ENCODE peak calls at places on chromosomes 6 and 20, in seven cellular contexts. One of them, this sample, is unnamed.

GRCh38 chr6:14634072-14634471 is 516.5 kb downstream of the CD83 start:
- DNase-seq in activated CD8-positive, alpha-beta memory T cell treated with anti-CD3 and anti-CD28 coated beads, Interleukin-2, amount 50 U/mL, for 4 hours: no peak
- DNase-seq in lower lobe of right lung: no peak
- DNase-seq in COR-L47: no peak
- DNase-seq in heart right ventricle: no peak
- DNase-seq in foreskin fibroblast: no peak
- DNase-seq in neural crest cell: no peak
- DNase-seq in this sample: no peak

GRCh38 chr20:49310695-49311094 is 32.8 kb upstream of the ZNFX1 start:
- DNase-seq in COR-L47: no peak
- DNase-seq in foreskin fibroblast: peak; percentile 37
- DNase-seq in lower lobe of right lung: no peak
- DNase-seq in heart right ventricle: no peak
- DNase-seq in activated CD8-positive, alpha-beta memory T cell treated with anti-CD3 and anti-CD28 coated beads, Interleukin-2, amount 50 U/mL, for 4 hours: no peak
- DNase-seq in neural crest cell: no peak
- DNase-seq in this sample: no peak

GRCh38 chr6:23650676-23651075 is 475.3 kb upstream of the NRSN1 start:
- DNase-seq in COR-L47: no peak
- DNase-seq in neural crest cell: peak; percentile 46
- DNase-seq in lower lobe of right lung: no peak
- DNase-seq in foreskin fibroblast: no peak
- DNase-seq in activated CD8-positive, alpha-beta memory T cell treated with anti-CD3 and anti-CD28 coated beads, Interleukin-2, amount 50 U/mL, for 4 hours: no peak
- DNase-seq in heart right ventricle: no peak
- DNase-seq in this sample: no peak

GRCh38 chr20:50861012-50861411 is 66.2 kb downstream of the BCAS4 start:
- DNase-seq in activated CD8-positive, alpha-beta memory T cell treated with anti-CD3 and anti-CD28 coated beads, Interleukin-2, amount 50 U/mL, for 4 hours: no peak
- DNase-seq in neural crest cell: no peak
- DNase-seq in COR-L47: no peak
- DNase-seq in foreskin fibroblast: no peak
- DNase-seq in heart right ventricle: no peak
- DNase-seq in lower lobe of right lung: no peak
- DNase-seq in this sample: no peak

GRCh38 chr6:84422380-84422968 is 195.0 kb upstream of the CEP162 start:
- DNase-seq in heart right ventricle: peak; percentile 39
- DNase-seq in neural crest cell: peak; percentile 82
- DNase-seq in foreskin fibroblast: no peak
- DNase-seq in activated CD8-positive, alpha-beta memory T cell treated with anti-CD3 and anti-CD28 coated beads, Interleukin-2, amount 50 U/mL, for 4 hours: no peak
- DNase-seq in lower lobe of right lung: peak; percentile 48
- DNase-seq in COR-L47: no peak
- DNase-seq in this sample: peak; percentile 26

GRCh38 chr6:89985744-89986493 is 91.7 kb downstream of the GJA10 start:
- DNase-seq in lower lobe of right lung: no peak
- DNase-seq in COR-L47: no peak
- DNase-seq in foreskin fibroblast: peak; percentile 71
- DNase-seq in neural crest cell: peak; percentile 22
- DNase-seq in activated CD8-positive, alpha-beta memory T cell treated with anti-CD3 and anti-CD28 coated beads, Interleukin-2, amount 50 U/mL, for 4 hours: no peak
- DNase-seq in heart right ventricle: peak; percentile 11
- DNase-seq in this sample: no peak

GRCh38 chr6:139577124-139577800 is 202.8 kb upstream of the CITED2 start:
- DNase-seq in neural crest cell: no peak
- DNase-seq in heart right ventricle: no peak
- DNase-seq in COR-L47: no peak
- DNase-seq in lower lobe of right lung: no peak
- DNase-seq in activated CD8-positive, alpha-beta memory T cell treated with anti-CD3 and anti-CD28 coated beads, Interleukin-2, amount 50 U/mL, for 4 hours: no peak
- DNase-seq in foreskin fibroblast: no peak
- DNase-seq in this sample: no peak

GRCh38 chr6:163963205-163964120 is 548.9 kb downstream of the QKI start:
- DNase-seq in heart right ventricle: no peak
- DNase-seq in activated CD8-positive, alpha-beta memory T cell treated with anti-CD3 and anti-CD28 coated beads, Interleukin-2, amount 50 U/mL, for 4 hours: no peak
- DNase-seq in lower lobe of right lung: no peak
- DNase-seq in COR-L47: no peak
- DNase-seq in foreskin fibroblast: no peak
- DNase-seq in neural crest cell: no peak
- DNase-seq in this sample: no peak

GRCh38 chr6:8245736-8246135 is 143.4 kb upstream of the EEF1E1 start:
- DNase-seq in neural crest cell: no peak
- DNase-seq in heart right ventricle: no peak
- DNase-seq in activated CD8-positive, alpha-beta memory T cell treated with anti-CD3 and anti-CD28 coated beads, Interleukin-2, amount 50 U/mL, for 4 hours: no peak
- DNase-seq in lower lobe of right lung: no peak
- DNase-seq in foreskin fibroblast: no peak
- DNase-seq in COR-L47: peak; percentile 15
- DNase-seq in this sample: no peak

GRCh38 chr6:139904572-139904971 is 530.1 kb upstream of the CITED2 start:
- DNase-seq in heart right ventricle: no peak
- DNase-seq in lower lobe of right lung: no peak
- DNase-seq in COR-L47: no peak
- DNase-seq in neural crest cell: no peak
- DNase-seq in activated CD8-positive, alpha-beta memory T cell treated with anti-CD3 and anti-CD28 coated beads, Interleukin-2, amount 50 U/mL, for 4 hours: no peak
- DNase-seq in foreskin fibroblast: no peak
- DNase-seq in this sample: no peak

GRCh38 chr6:10433322-10433721 is 18.4 kb upstream of the TFAP2A start:
- DNase-seq in heart right ventricle: no peak
- DNase-seq in foreskin fibroblast: no peak
- DNase-seq in neural crest cell: no peak
- DNase-seq in lower lobe of right lung: no peak
- DNase-seq in activated CD8-positive, alpha-beta memory T cell treated with anti-CD3 and anti-CD28 coated beads, Interleukin-2, amount 50 U/mL, for 4 hours: no peak
- DNase-seq in COR-L47: no peak
- DNase-seq in this sample: no peak

GRCh38 chr6:26445934-26446667 is 5.8 kb downstream of the BTN3A3 start:
- DNase-seq in lower lobe of right lung: no peak
- DNase-seq in COR-L47: no peak
- DNase-seq in foreskin fibroblast: no peak
- DNase-seq in heart right ventricle: no peak
- DNase-seq in neural crest cell: no peak
- DNase-seq in activated CD8-positive, alpha-beta memory T cell treated with anti-CD3 and anti-CD28 coated beads, Interleukin-2, amount 50 U/mL, for 4 hours: peak; percentile 18
- DNase-seq in this sample: no peak

GRCh38 chr6:45900808-45901752 is 114.6 kb downstream of the CLIC5 start:
- DNase-seq in lower lobe of right lung: no peak
- DNase-seq in activated CD8-positive, alpha-beta memory T cell treated with anti-CD3 and anti-CD28 coated beads, Interleukin-2, amount 50 U/mL, for 4 hours: no peak
- DNase-seq in heart right ventricle: no peak
- DNase-seq in COR-L47: no peak
- DNase-seq in foreskin fibroblast: no peak
- DNase-seq in neural crest cell: no peak
- DNase-seq in this sample: no peak

GRCh38 chr6:52388790-52389189 is 26.8 kb downstream of the PAQR8 start:
- DNase-seq in lower lobe of right lung: no peak
- DNase-seq in heart right ventricle: no peak
- DNase-seq in neural crest cell: no peak
- DNase-seq in activated CD8-positive, alpha-beta memory T cell treated with anti-CD3 and anti-CD28 coated beads, Interleukin-2, amount 50 U/mL, for 4 hours: no peak
- DNase-seq in foreskin fibroblast: no peak
- DNase-seq in COR-L47: no peak
- DNase-seq in this sample: no peak